ENCODE peak calls at places on chromosomes 1 and 21, in four cellular contexts. F is midbrain; U is activated CD4-positive, alpha-beta memory T cell treated with anti-CD3 and anti-CD28 coated beads, Interleukin-2, amount 10 ng/mL, durations not matched to agents 7 days and 5 days; D is lung. O is an unnamed sample.

GRCh38 chr1:226738995-226739695 is at the start of gene ITPKB:
- DNase-seq in U (peak; percentile 70), D (peak; percentile 51), F (peak; percentile 62), O (peak; percentile 30)

GRCh38 chr1:115302390-115302961 is 35.6 kb downstream of the NGF start:
- DNase-seq in D (no peak), F (no peak), U (no peak), O (no peak)

GRCh38 chr1:148263906-148264255 is 111.8 kb upstream of the NBPF11 start:
- DNase-seq in D (no peak), U (no peak), F (no peak), O (no peak)

GRCh38 chr1:6834366-6834765 is 49.1 kb downstream of the CAMTA1 start:
- DNase-seq in F (no peak), U (no peak), D (no peak), O (no peak)

GRCh38 chr1:228219245-228219961 is 11.6 kb downstream of the OBSCN start:
- DNase-seq in F (no peak), U (no peak), D (no peak), O (no peak)

GRCh38 chr1:170671629-170671963 is 7.7 kb downstream of the PRRX1 start:
- DNase-seq in F (no peak), D (no peak), U (no peak), O (no peak)

GRCh38 chr1:45718289-45718688 is 30.3 kb downstream of the TMEM69 start:
- DNase-seq in F (no peak), D (no peak), U (no peak), O (peak; percentile 90)

GRCh38 chr1:181043025-181043880 is 9.5 kb downstream of the MR1 start:
- DNase-seq in F (no peak), U (no peak), D (peak; percentile 74), O (no peak)

GRCh38 chr1:227917081-227917950 is 30.4 kb downstream of the WNT9A start:
- DNase-seq in F (peak; percentile 52), U (no peak), D (no peak), O (no peak)

GRCh38 chr1:172450524-172450885 is 6.6 kb upstream of the PIGC start:
- DNase-seq in U (no peak), F (no peak), D (no peak), O (no peak)

GRCh38 chr1:169809370-169810095 is 14.8 kb upstream of the METTL18 start:
- DNase-seq in U (no peak), F (peak; percentile 12), D (no peak), O (peak; percentile 36)

GRCh38 chr1:229434005-229434640 is at the start of gene ACTA1:
- DNase-seq in D (no peak), F (no peak), U (no peak), O (no peak)

GRCh38 chr1:248111157-248111556 is 16.2 kb downstream of the OR2L13 start:
- DNase-seq in D (no peak), F (no peak), U (no peak), O (no peak)

GRCh38 chr1:204989266-204990058 is 53.5 kb upstream of the CNTN2 start:
- DNase-seq in D (peak; percentile 62), F (peak; percentile 91), U (peak; percentile 63), O (peak; percentile 93)

GRCh38 chr1:14377386-14377785 is 221.1 kb upstream of the KAZN start:
- DNase-seq in D (no peak), F (no peak), U (no peak), O (no peak)

GRCh38 chr21:25582164-25582563 is 25.1 kb downstream of the MRPL39 start:
- DNase-seq in U (no peak), F (no peak), D (no peak), O (no peak)

GRCh38 chr1:165639821-165640623 is 9.0 kb downstream of the MGST3 start:
- DNase-seq in D (no peak), U (no peak), F (no peak), O (no peak)

GRCh38 chr1:83996621-83997020 is 2.3 kb downstream of the TTLL7 start:
- DNase-seq in U (no peak), F (no peak), D (no peak), O (peak; percentile 39)

GRCh38 chr1:152148991-152149390 is 10.0 kb downstream of the RPTN start:
- DNase-seq in U (no peak), F (no peak), D (no peak), O (no peak)

GRCh38 chr1:8348777-8349472 is 31.0 kb downstream of the SLC45A1 start:
- DNase-seq in D (peak; percentile 58), U (peak; percentile 70), F (peak; percentile 29), O (no peak)

GRCh38 chr21:39523930-39524329 is 72.2 kb downstream of the SH3BGR start:
- DNase-seq in U (no peak), D (no peak), F (no peak), O (peak; percentile 74)

GRCh38 chr1:39899611-39900538 is 1.8 kb downstream of the MYCL start:
- DNase-seq in D (no peak), F (no peak), U (no peak), O (no peak)

GRCh38 chr1:203871114-203871875 is 9.9 kb downstream of the SNRPE start:
- DNase-seq in D (no peak), F (peak; percentile 77), U (peak; percentile 23), O (peak; percentile 78)

GRCh38 chr1:84967666-84968065 is 29.2 kb downstream of the MCOLN2 start:
- DNase-seq in F (no peak), D (no peak), U (no peak), O (no peak)